ENCODE peak calls at places on chromosome 7, in four cellular contexts. I, T, M and E are unnamed samples.

GRCh38 chr7:87506243-87507180 is 31.0 kb upstream of the ABCB4 start:
- DNase-seq in I (peak), T (peak), M (peak), E (peak)

GRCh38 chr7:135761751-135762488 is 13.3 kb upstream of the FAM180A start:
- DNase-seq in I (no peak), T (no peak), M (peak), E (peak)

GRCh38 chr7:88361357-88361756 is 54.7 kb upstream of the STEAP4 start:
- DNase-seq in T (no peak), M (no peak), I (no peak), E (no peak)

GRCh38 chr7:29106128-29106988 is 40.0 kb downstream of the CPVL start:
- DNase-seq in I (peak), M (peak), T (peak), E (peak)

GRCh38 chr7:135620980-135621850 is 41.1 kb upstream of the STMP1 start:
- DNase-seq in T (peak), M (peak), I (peak), E (peak)

GRCh38 chr7:42344168-42344755 is 107.3 kb upstream of the GLI3 start:
- DNase-seq in M (no peak), T (no peak), I (no peak), E (no peak)

GRCh38 chr7:152025077-152025936 is at the start of gene GALNT11:
- DNase-seq in I (peak), M (peak), T (peak), E (peak)

GRCh38 chr7:4631664-4632171 is 50.4 kb upstream of the FOXK1 start:
- DNase-seq in T (peak), I (peak), M (peak), E (peak)

GRCh38 chr7:127600885-127601284 is 7.3 kb downstream of the FSCN3 start:
- DNase-seq in M (no peak), T (no peak), I (no peak), E (no peak)

GRCh38 chr7:1994931-1995330 is 237.8 kb downstream of the MAD1L1 start:
- DNase-seq in M (no peak), T (no peak), I (no peak), E (no peak)

GRCh38 chr7:98330926-98331529 is 49.5 kb downstream of the BRI3 start:
- DNase-seq in T (no peak), M (no peak), I (no peak), E (no peak)

GRCh38 chr7:131111081-131111576 is 216.5 kb upstream of the MKLN1 start:
- DNase-seq in I (no peak), M (peak), T (peak), E (peak)

GRCh38 chr7:48255046-48255445 is 83.8 kb downstream of the ABCA13 start:
- DNase-seq in M (peak), I (no peak), T (peak), E (peak)

GRCh38 chr7:26958834-26959233 is 94.4 kb upstream of the SKAP2 start:
- DNase-seq in T (peak), M (peak), I (peak), E (peak)

GRCh38 chr7:91264924-91265681 is 870 bp downstream of the FZD1 start:
- DNase-seq in T (peak), I (no peak), M (peak), E (peak)

GRCh38 chr7:78006063-78006755 is 207.6 kb downstream of the PHTF2 start:
- DNase-seq in M (no peak), I (no peak), T (no peak), E (no peak)

GRCh38 chr7:20331231-20331880 is 656 bp downstream of the ITGB8 start:
- DNase-seq in M (no peak), I (no peak), T (no peak), E (no peak)

GRCh38 chr7:28709756-28710155 is 248.4 kb downstream of the TRIL start:
- DNase-seq in I (no peak), T (no peak), M (no peak), E (no peak)

GRCh38 chr7:50721160-50721559 is 61.5 kb downstream of the GRB10 start:
- DNase-seq in M (peak), T (peak), I (no peak), E (no peak)

GRCh38 chr7:29510028-29510427 is 53.6 kb upstream of the PRR15 start:
- DNase-seq in T (no peak), M (no peak), I (no peak), E (no peak)

GRCh38 chr7:77393261-77393660 is 22.9 kb downstream of the GSAP start:
- DNase-seq in M (peak), I (no peak), T (peak), E (peak)

GRCh38 chr7:48839108-48839507 is 85.2 kb upstream of the CDC14C start:
- DNase-seq in T (peak), I (no peak), M (peak), E (peak)

GRCh38 chr7:46432666-46433065 is 511.6 kb upstream of the IGFBP3 start:
- DNase-seq in T (peak), I (no peak), M (peak), E (peak)

GRCh38 chr7:134629445-134629844 is 17.2 kb upstream of the BPGM start:
- DNase-seq in T (no peak), I (no peak), M (no peak), E (no peak)

GRCh38 chr7:65892169-65892568 is 19.3 kb downstream of the VKORC1L1 start:
- DNase-seq in T (no peak), M (no peak), I (no peak), E (no peak)

GRCh38 chr7:2757904-2758672 is 70.1 kb downstream of the AMZ1 start:
- DNase-seq in T (peak), I (peak), M (peak), E (peak)

GRCh38 chr7:30984359-30985107 is 20.8 kb downstream of the GHRHR start:
- DNase-seq in M (peak), I (no peak), T (peak), E (peak)

GRCh38 chr7:30985756-30986155 is 22.0 kb downstream of the GHRHR start:
- DNase-seq in M (no peak), T (no peak), I (no peak), E (no peak)

GRCh38 chr7:30980751-30981150 is 17.0 kb downstream of the GHRHR start:
- DNase-seq in T (no peak), M (no peak), I (no peak), E (no peak)

GRCh38 chr7:30983914-30984247 is 20.1 kb downstream of the GHRHR start:
- DNase-seq in I (no peak), T (no peak), M (no peak), E (no peak)

DNA sequence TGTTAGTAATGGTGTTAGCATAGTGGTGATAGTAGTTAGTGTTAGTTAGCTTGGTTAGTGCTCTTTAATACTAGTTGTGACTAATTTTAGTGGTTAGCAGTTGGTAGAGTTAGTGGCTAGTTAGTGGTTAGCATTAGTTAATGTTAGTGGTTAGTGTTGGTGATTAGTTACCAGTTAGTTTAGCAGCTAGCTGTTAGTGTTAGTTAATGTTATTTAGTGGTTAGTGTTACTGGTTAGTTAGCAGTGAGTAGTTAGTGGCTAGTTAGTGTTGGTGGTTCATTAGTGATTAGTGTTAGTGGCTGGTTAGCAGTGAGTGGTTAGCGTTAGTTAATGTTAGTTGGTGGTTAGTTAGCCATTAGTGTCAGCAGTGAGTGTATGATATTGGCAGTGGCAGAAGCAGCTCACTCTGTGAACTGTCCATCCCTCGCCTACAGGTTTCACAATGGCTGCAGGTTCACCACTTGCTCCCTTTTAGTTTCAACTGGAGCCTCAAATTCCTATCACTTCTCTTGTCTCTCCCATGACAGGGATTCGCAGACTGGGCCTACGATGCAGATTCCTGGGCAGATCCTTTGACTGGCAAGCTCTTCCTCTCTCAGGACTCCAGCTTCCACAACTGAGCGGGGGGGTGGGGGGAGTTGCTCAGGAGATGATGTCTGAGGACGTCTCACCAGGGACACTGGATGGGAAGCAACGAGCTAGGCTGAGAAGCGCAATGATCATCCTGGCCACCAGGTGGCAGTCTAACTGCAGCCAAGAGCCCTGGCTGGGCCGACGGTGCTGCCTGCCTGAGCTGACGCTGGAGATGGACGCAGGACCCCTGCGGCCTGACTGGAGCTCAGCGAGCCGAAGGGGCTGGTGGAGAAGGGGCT is 19.5 kb downstream of the GHRHR start:
- DNase-seq in T (peak), M (peak), I (peak), E (peak)
- H3K4me3 ChIP-seq in T (no peak), M (no peak), I (no peak), E (no peak)

GRCh38 chr7:150754950-150755349 is 17.7 kb downstream of the GIMAP5 start:
- DNase-seq in T (no peak), I (no peak), M (no peak), E (no peak)

GRCh38 chr7:150753826-150754603 is 16.8 kb downstream of the GIMAP5 start:
- DNase-seq in T (peak), I (no peak), M (no peak), E (peak)

GRCh38 chr7:150755473-150756099 is 18.4 kb downstream of the GIMAP5 start:
- DNase-seq in T (peak), I (no peak), M (no peak), E (peak)

GRCh38 chr7:150759479-150759878 is 22.3 kb downstream of the GIMAP5 start:
- DNase-seq in I (no peak), T (no peak), M (no peak), E (no peak)

DNA sequence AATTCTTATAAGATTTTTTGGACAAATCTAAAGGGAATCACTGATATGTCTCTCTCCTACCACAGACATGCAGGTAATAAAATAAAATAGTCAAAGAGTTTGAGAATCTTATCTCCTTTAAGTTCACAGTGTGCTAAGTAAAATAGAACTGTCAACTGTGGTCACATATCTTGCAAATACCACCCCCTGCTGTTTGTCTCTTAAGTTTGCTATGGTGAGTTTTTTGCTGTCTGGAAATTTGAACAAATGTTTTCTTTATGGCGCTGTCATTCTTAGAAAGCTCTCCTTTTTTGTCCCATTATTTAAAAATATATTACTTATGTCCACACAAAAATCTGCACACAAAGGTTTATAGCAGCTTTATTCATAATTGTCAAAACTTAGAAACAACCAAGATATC is 19.6 kb downstream of the GIMAP5 start:
- DNase-seq in M (peak), I (no peak), T (peak), E (no peak)
- H3K4me3 ChIP-seq in M (no peak), I (no peak), T (no peak), E (no peak)

DNA sequence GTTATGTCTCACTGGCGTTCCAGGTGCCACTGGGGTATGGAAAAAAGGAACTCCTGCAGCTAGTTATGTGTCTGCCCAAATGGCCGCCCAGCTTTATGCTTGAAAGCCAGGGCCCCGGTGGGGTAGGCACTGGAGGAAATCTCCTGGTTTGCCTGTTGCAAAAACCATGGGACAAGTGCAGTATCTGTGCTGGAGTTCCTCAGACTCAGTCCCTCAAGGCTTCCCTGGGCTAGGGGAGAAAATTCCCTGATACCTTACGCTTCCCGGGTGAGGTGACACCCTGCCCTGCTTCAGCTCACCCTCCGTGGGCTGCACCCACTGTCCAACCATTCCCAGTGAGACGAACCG is 90.3 kb upstream of the CDK6 start:
- DNase-seq in T (no peak), I (no peak), M (no peak), E (no peak)
- H3K4me3 ChIP-seq in T (no peak), I (no peak), M (no peak), E (no peak)

GRCh38 chr7:148256433-148256832 is 334.1 kb upstream of the C7orf33 start:
- DNase-seq in M (no peak), T (no peak), I (no peak), E (no peak)

GRCh38 chr7:148253629-148254028 is 336.9 kb upstream of the C7orf33 start:
- DNase-seq in I (no peak), T (no peak), M (no peak), E (no peak)

GRCh38 chr7:148260605-148261004 is 330.0 kb upstream of the C7orf33 start:
- DNase-seq in T (no peak), M (no peak), I (no peak), E (no peak)

GRCh38 chr7:148255333-148255732 is 335.2 kb upstream of the C7orf33 start:
- DNase-seq in M (no peak), I (no peak), T (no peak), E (no peak)
- H3K4me3 ChIP-seq in M (no peak), I (no peak), T (no peak), E (no peak)

DNA sequence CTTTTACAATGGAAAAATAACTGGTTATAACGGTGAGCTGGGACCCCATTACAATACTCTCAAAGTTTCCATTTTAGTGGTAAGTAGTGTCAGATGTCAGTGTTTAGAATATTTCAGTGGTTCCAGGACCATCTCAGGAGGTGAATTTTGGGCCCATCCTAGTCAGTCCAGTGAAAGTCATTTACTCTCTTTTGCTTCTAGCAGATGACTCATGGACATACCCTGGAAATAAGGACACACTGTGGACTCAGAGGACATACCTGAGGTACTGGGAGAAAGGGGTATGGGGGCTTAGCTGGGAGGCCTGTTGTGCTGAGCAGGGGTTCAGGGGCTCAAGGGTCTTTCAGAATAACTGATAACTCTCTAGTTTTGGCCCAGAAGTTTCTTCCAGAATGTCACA is 618 bp upstream of the GIMAP4 start:
- DNase-seq in T (no peak), M (no peak), I (no peak), E (no peak)
- H3K4me3 ChIP-seq in T (no peak), M (no peak), I (no peak), E (no peak)

GRCh38 chr7:57403601-57404342 is 46.2 kb upstream of the ZNF716 start:
- DNase-seq in T (peak), M (no peak), I (no peak), E (no peak)

GRCh38 chr7:57407125-57407524 is 42.9 kb upstream of the ZNF716 start:
- DNase-seq in M (no peak), T (no peak), I (no peak), E (no peak)

GRCh38 chr7:57404967-57405421 is 45.0 kb upstream of the ZNF716 start:
- DNase-seq in I (no peak), M (no peak), T (no peak), E (no peak)

GRCh38 chr7:57400531-57401155 is 49.3 kb upstream of the ZNF716 start:
- DNase-seq in I (no peak), T (no peak), M (no peak), E (no peak)

DNA sequence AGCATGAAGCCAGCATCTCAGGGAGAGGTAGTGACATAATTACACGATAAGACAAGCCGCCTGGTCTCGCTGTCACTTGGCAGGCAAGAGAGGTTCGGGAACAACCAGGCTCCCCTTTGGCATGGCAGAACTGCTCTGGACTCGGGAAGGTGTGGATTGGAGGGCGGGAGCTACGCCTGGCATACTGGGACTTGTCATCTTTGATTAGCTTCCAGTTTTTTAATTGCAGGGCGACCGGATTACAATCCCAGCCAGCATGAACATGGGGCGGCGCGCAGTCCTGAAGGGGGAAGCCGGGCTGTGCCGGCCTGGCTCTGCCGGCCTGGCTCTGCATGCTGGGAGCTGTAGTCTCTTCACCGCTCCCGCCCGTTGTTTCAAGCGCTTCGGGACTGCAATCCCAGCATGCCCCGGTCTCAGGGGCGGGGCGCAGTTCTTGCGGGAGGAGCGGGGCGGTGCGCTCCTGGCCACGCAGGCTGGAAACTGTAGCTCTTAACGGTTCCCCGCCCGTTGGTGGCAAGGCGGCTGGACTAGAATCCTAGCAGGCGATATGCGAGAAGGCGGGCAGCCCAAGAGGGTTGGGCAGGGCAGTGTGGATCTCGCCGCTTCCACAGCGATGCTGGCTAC is 45.5 kb upstream of the ZNF716 start:
- DNase-seq in M (no peak), T (peak), I (no peak), E (no peak)
- H3K4me3 ChIP-seq in M (no peak), T (peak), I (no peak), E (no peak)

GRCh38 chr7:33190688-33191304 is 61.4 kb downstream of the BBS9 start:
- DNase-seq in T (no peak), M (no peak), I (no peak), E (no peak)
- H3K4me3 ChIP-seq in T (no peak), M (no peak), I (no peak), E (no peak)

DNA sequence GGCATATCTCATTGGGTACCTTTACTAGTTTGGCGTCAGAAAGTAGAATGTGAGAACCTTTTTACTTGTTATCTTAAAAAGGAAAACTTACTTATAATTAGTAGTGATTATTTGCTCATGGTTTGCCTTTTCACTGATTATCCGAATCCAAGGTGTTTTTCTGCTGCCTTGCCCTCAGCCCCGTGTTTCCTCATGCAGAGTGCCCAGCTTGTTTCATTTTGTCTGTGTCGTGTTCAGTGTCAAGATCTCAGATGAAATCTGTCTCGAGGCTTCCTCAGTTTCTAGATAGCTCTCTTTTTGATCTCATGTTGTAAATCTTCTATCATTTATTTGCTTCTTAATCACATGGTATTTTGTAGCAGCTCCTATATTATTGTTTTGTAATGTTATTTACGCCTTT is 30.1 kb downstream of the RPA3 start:
- DNase-seq in T (no peak), I (no peak), M (no peak), E (no peak)
- H3K4me3 ChIP-seq in T (no peak), I (no peak), M (no peak), E (no peak)